ENCODE peak calls at places on chromosome 3, in six cellular contexts. N is stimulated activated CD4-positive, alpha-beta T cell treated with anti-CD3 and anti-CD28 coated beads, Interleukin-12 subunit alpha, Interleukin-12 subunit beta, amount 100 ng/mL, for 48 hours; Q is fibroblast of the aortic adventitia; R is RPMI8226; U is hippocampal formation; G is progenitor cell of endocrine pancreas. M is an unnamed sample.

GRCh38 chr3:118793176-118793575 is 241.5 kb downstream of the IGSF11 start:
- DNase-seq in N (no peak), Q (no peak), R (no peak), U (no peak), G (no peak), M (no peak)

GRCh38 chr3:37307321-37307720 is 132.9 kb upstream of the LRRFIP2 start:
- DNase-seq in N (no peak), Q (peak), R (no peak), U (no peak), G (no peak), M (no peak)

GRCh38 chr3:101484805-101485620 is 28.0 kb downstream of the SENP7 start:
- DNase-seq in N (no peak), Q (peak), R (no peak), U (no peak), G (no peak), M (peak)

GRCh38 chr3:50352762-50353161 is 2.1 kb downstream of the CYB561D2 start:
- DNase-seq in N (no peak), Q (peak), R (no peak), U (no peak), G (no peak), M (no peak)

GRCh38 chr3:64399205-64399800 is 174.0 kb upstream of the PRICKLE2 start:
- DNase-seq in N (peak), Q (peak), R (peak), U (peak), G (no peak), M (peak)

GRCh38 chr3:100257601-100258000 is 3.2 kb upstream of the TBC1D23 start:
- DNase-seq in N (no peak), Q (peak), R (peak), U (no peak), G (no peak), M (peak)

GRCh38 chr3:123871946-123872345 is 12.2 kb downstream of the MYLK start:
- DNase-seq in N (no peak), Q (peak), R (no peak), U (no peak), G (no peak), M (peak)

GRCh38 chr3:125683067-125683844 is 88.0 kb upstream of the OSBPL11 start:
- DNase-seq in N (no peak), Q (peak), R (peak), U (no peak), G (no peak), M (no peak)

GRCh38 chr3:14218355-14218754 is 39.7 kb downstream of the LSM3 start:
- DNase-seq in N (no peak), Q (peak), R (no peak), U (no peak), G (no peak), M (no peak)

GRCh38 chr3:113507501-113508067 is 7.4 kb downstream of the SPICE1 start:
- DNase-seq in N (no peak), Q (no peak), R (no peak), U (no peak), G (no peak), M (no peak)

GRCh38 chr3:61594978-61595687 is 33.8 kb downstream of the PTPRG start:
- DNase-seq in N (no peak), Q (no peak), R (no peak), U (no peak), G (no peak), M (peak)